ENCODE peak calls at places on chromosomes 11 and 22, in five cellular contexts. One of them, this sample, is unnamed.

GRCh38 chr22:39565414-39565944 is 5.1 kb upstream of the CACNA1I start:
- DNase-seq in brain microvascular endothelial cell: no peak
- DNase-seq in psoas muscle: no peak
- DNase-seq in CD4-positive, CD25-positive, alpha-beta regulatory T cell: no peak
- DNase-seq in AG04450: no peak
- DNase-seq in this sample: no peak

GRCh38 chr11:110857885-110858555 is 145.8 kb upstream of the ARHGAP20 start:
- DNase-seq in psoas muscle: no peak
- DNase-seq in brain microvascular endothelial cell: peak; percentile 17
- DNase-seq in AG04450: peak; percentile 13
- DNase-seq in CD4-positive, CD25-positive, alpha-beta regulatory T cell: no peak
- DNase-seq in this sample: no peak

GRCh38 chr11:117520201-117520600 is 192.5 kb downstream of the CEP164 start:
- DNase-seq in brain microvascular endothelial cell: peak; percentile 16
- DNase-seq in psoas muscle: no peak
- DNase-seq in AG04450: no peak
- DNase-seq in CD4-positive, CD25-positive, alpha-beta regulatory T cell: no peak
- DNase-seq in this sample: no peak

GRCh38 chr11:35305670-35306382 is 113.5 kb downstream of the SLC1A2 start:
- DNase-seq in CD4-positive, CD25-positive, alpha-beta regulatory T cell: peak; percentile 32
- DNase-seq in psoas muscle: no peak
- DNase-seq in AG04450: no peak
- DNase-seq in brain microvascular endothelial cell: peak; percentile 38
- DNase-seq in this sample: peak; percentile 44

GRCh38 chr22:37735054-37735453 is 38.2 kb downstream of the TRIOBP start:
- DNase-seq in psoas muscle: peak; percentile 79
- DNase-seq in AG04450: no peak
- DNase-seq in CD4-positive, CD25-positive, alpha-beta regulatory T cell: no peak
- DNase-seq in brain microvascular endothelial cell: no peak
- DNase-seq in this sample: peak; percentile 57

GRCh38 chr22:46061431-46062231 is 84.7 kb upstream of the WNT7B start:
- DNase-seq in psoas muscle: peak; percentile 50
- DNase-seq in AG04450: no peak
- DNase-seq in brain microvascular endothelial cell: no peak
- DNase-seq in CD4-positive, CD25-positive, alpha-beta regulatory T cell: no peak
- DNase-seq in this sample: no peak

GRCh38 chr22:47168900-47169800 is 406.7 kb downstream of the TBC1D22A start:
- DNase-seq in AG04450: no peak
- DNase-seq in psoas muscle: peak; percentile 31
- DNase-seq in brain microvascular endothelial cell: no peak
- DNase-seq in CD4-positive, CD25-positive, alpha-beta regulatory T cell: no peak
- DNase-seq in this sample: no peak

GRCh38 chr11:87879118-87879517 is 296.1 kb downstream of the RAB38 start:
- DNase-seq in CD4-positive, CD25-positive, alpha-beta regulatory T cell: no peak
- DNase-seq in AG04450: no peak
- DNase-seq in brain microvascular endothelial cell: peak; percentile 43
- DNase-seq in psoas muscle: no peak
- DNase-seq in this sample: no peak

GRCh38 chr11:126226334-126227084 is 14.9 kb downstream of the FAM118B start:
- DNase-seq in brain microvascular endothelial cell: no peak
- DNase-seq in psoas muscle: no peak
- DNase-seq in CD4-positive, CD25-positive, alpha-beta regulatory T cell: no peak
- DNase-seq in AG04450: no peak
- DNase-seq in this sample: no peak

GRCh38 chr11:73159297-73159696 is 17.2 kb upstream of the FCHSD2 start:
- DNase-seq in CD4-positive, CD25-positive, alpha-beta regulatory T cell: no peak
- DNase-seq in AG04450: no peak
- DNase-seq in psoas muscle: no peak
- DNase-seq in brain microvascular endothelial cell: no peak
- DNase-seq in this sample: no peak

GRCh38 chr11:84103096-84103495 is 816.9 kb upstream of the CCDC90B start:
- DNase-seq in AG04450: no peak
- DNase-seq in brain microvascular endothelial cell: no peak
- DNase-seq in psoas muscle: no peak
- DNase-seq in CD4-positive, CD25-positive, alpha-beta regulatory T cell: no peak
- DNase-seq in this sample: no peak

GRCh38 chr11:117437041-117437790 is 109.6 kb downstream of the CEP164 start:
- DNase-seq in psoas muscle: no peak
- DNase-seq in CD4-positive, CD25-positive, alpha-beta regulatory T cell: no peak
- DNase-seq in brain microvascular endothelial cell: no peak
- DNase-seq in AG04450: no peak
- DNase-seq in this sample: no peak

DNA sequence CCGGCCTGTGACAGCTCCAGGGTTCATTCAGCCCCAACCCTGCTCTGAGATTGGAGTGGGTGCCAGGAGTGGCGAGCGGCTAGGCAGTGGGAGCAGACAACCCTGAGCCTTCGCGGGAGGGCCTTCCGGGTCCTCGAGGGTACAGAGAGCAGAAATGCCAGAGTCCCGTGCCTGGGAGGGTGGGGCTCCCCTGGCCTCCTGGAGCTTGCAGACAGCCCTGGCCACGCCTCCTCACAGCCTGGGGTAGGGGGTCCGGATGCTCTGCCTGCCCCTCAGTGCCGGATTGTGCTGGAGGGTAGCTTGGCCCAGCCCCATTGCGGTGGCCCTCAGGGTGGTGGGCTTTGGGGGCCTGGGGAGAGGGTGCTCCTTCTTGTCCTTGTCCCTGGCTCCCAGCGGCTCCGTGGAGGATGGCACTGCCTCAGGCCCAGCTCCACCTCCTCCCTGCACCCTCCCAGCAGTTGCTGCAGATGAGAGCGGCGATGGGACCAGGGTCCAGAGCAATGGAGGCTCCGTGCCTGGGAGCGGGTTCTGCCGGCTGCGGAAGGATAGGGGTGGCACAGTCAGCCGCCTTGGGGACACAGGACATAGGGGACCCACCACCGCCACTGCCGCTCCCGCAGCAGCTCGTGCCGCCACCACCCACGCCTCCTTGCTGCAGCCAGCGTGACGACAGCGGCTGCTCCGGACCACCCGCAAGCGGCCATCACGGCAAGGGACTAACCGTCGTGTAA is 34.9 kb upstream of the OR10G7 start:
- DNase-seq in psoas muscle: peak; percentile 58
- DNase-seq in CD4-positive, CD25-positive, alpha-beta regulatory T cell: no peak
- DNase-seq in AG04450: no peak
- DNase-seq in brain microvascular endothelial cell: no peak
- DNase-seq in this sample: no peak
- H3K27ac ChIP-seq in psoas muscle: no peak overlapping the region
- H3K27ac ChIP-seq in CD4-positive, CD25-positive, alpha-beta regulatory T cell: no peak overlapping the region
- H3K27ac ChIP-seq in AG04450: no peak overlapping the region
- H3K27ac ChIP-seq in brain microvascular endothelial cell: no peak overlapping the region
- H3K27ac ChIP-seq in this sample: no peak overlapping the region

DNA sequence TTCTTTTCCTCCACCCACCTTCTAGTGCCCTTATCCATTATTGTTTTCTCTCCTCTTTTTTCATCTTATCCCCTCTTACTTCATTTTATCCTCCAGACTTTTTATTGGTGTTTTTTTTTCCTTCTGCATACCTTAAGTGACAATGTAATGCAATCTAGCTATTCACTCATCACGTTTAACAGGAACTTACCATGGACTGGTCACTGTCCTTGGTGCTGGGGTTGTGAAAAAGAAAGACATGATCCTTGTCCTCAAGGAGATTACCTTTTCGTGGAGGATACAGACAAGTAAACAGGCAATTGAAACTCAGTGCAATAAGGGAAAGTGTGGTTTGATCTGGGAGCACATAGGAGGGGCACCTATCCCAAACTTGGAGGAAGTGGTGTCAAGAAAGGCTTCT is 20.7 kb downstream of the SYT9 start:
- DNase-seq in psoas muscle: no peak
- DNase-seq in brain microvascular endothelial cell: no peak
- DNase-seq in CD4-positive, CD25-positive, alpha-beta regulatory T cell: no peak
- DNase-seq in AG04450: no peak
- DNase-seq in this sample: no peak
- H3K27ac ChIP-seq in psoas muscle: no peak overlapping the region
- H3K27ac ChIP-seq in brain microvascular endothelial cell: no peak overlapping the region
- H3K27ac ChIP-seq in CD4-positive, CD25-positive, alpha-beta regulatory T cell: no peak overlapping the region
- H3K27ac ChIP-seq in AG04450: no peak overlapping the region
- H3K27ac ChIP-seq in this sample: no peak overlapping the region

GRCh38 chr11:1748467-1749019 is 1.9 kb downstream of the IFITM10 start:
- DNase-seq in brain microvascular endothelial cell: no peak
- DNase-seq in CD4-positive, CD25-positive, alpha-beta regulatory T cell: no peak
- DNase-seq in psoas muscle: peak; percentile 68
- DNase-seq in AG04450: no peak
- DNase-seq in this sample: no peak

GRCh38 chr11:1749020-1749758 is 1.2 kb downstream of the IFITM10 start:
- DNase-seq in brain microvascular endothelial cell: no peak
- DNase-seq in CD4-positive, CD25-positive, alpha-beta regulatory T cell: no peak
- DNase-seq in psoas muscle: peak; percentile 79
- DNase-seq in AG04450: no peak
- DNase-seq in this sample: no peak

GRCh38 chr11:1750481-1750839 is at the start of gene IFITM10:
- DNase-seq in CD4-positive, CD25-positive, alpha-beta regulatory T cell: no peak
- DNase-seq in AG04450: no peak
- DNase-seq in psoas muscle: peak; percentile 73
- DNase-seq in brain microvascular endothelial cell: no peak
- DNase-seq in this sample: no peak

GRCh38 chr11:1750840-1751520 is 585 bp upstream of the IFITM10 start:
- DNase-seq in CD4-positive, CD25-positive, alpha-beta regulatory T cell: no peak
- DNase-seq in psoas muscle: peak; percentile 64
- DNase-seq in AG04450: no peak
- DNase-seq in brain microvascular endothelial cell: no peak
- DNase-seq in this sample: peak; percentile 36

GRCh38 chr11:1749787-1750351 is 526 bp downstream of the IFITM10 start:
- DNase-seq in CD4-positive, CD25-positive, alpha-beta regulatory T cell: no peak
- DNase-seq in AG04450: no peak
- DNase-seq in psoas muscle: peak; percentile 69
- DNase-seq in brain microvascular endothelial cell: peak; percentile 91
- DNase-seq in this sample: no peak
- H3K27ac ChIP-seq in CD4-positive, CD25-positive, alpha-beta regulatory T cell: no peak overlapping the region
- H3K27ac ChIP-seq in AG04450: no peak overlapping the region
- H3K27ac ChIP-seq in psoas muscle: peak overlapping the region; percentile 79
- H3K27ac ChIP-seq in brain microvascular endothelial cell: peak overlapping the region; percentile 82
- H3K27ac ChIP-seq in this sample: no peak overlapping the region

GRCh38 chr11:76610871-76611475 is 59.6 kb downstream of the LRRC32 start:
- DNase-seq in CD4-positive, CD25-positive, alpha-beta regulatory T cell: no peak
- DNase-seq in AG04450: no peak
- DNase-seq in psoas muscle: no peak
- DNase-seq in brain microvascular endothelial cell: no peak
- DNase-seq in this sample: peak; percentile 24
- H3K27ac ChIP-seq in CD4-positive, CD25-positive, alpha-beta regulatory T cell: no peak overlapping the region
- H3K27ac ChIP-seq in AG04450: no peak overlapping the region
- H3K27ac ChIP-seq in psoas muscle: no peak overlapping the region
- H3K27ac ChIP-seq in brain microvascular endothelial cell: no peak overlapping the region
- H3K27ac ChIP-seq in this sample: no peak overlapping the region

DNA sequence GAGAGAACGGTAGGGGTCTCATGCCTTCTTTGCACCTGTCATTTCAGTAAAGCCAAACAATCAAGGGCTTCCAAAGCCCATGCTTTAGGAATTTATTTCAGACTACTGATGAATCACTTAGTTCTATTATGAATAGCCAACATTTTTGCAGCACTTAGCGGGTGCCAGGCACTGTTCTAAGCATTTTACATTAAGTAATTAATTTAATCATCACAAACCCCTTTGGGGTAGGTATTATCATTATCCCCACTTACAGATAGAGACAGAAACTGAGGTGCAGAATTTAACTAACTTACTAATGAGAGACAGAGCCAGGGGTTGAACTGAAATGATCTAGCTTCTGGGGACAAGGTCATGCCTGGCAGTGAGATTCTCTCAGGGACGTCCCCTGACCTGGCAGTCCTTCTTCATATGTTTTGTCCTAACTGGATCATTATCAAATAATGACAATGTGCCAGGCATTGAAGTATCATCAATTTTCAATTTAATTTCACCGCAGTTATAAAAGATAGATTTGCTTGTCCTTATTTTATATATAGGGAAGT is 31.7 kb upstream of the NAV2 start:
- DNase-seq in AG04450: no peak
- DNase-seq in psoas muscle: no peak
- DNase-seq in brain microvascular endothelial cell: no peak
- DNase-seq in CD4-positive, CD25-positive, alpha-beta regulatory T cell: no peak
- DNase-seq in this sample: peak; percentile 46
- H3K27ac ChIP-seq in AG04450: peak overlapping the region; percentile 57
- H3K27ac ChIP-seq in psoas muscle: peak overlapping the region; percentile 58
- H3K27ac ChIP-seq in brain microvascular endothelial cell: peak overlapping the region; percentile 59
- H3K27ac ChIP-seq in CD4-positive, CD25-positive, alpha-beta regulatory T cell: no peak overlapping the region
- H3K27ac ChIP-seq in this sample: peak overlapping the region; percentile 71